ENCODE peak calls at places on chromosomes 6 and 20, in six cellular contexts. One of them, this sample, is unnamed. For H3K4me1, the result is how much of the 10 kb centered on the place peaks cover.

GRCh38 chr6:150144294-150144868 is 1.5 kb downstream of the PPP1R14C start:
- DNase-seq in CD8-positive, alpha-beta T cell: no peak
- DNase-seq in psoas muscle: no peak
- DNase-seq in IMR-90: no peak
- DNase-seq in left ventricle myocardium inferior: no peak
- DNase-seq in fibroblast of lung: peak
- DNase-seq in this sample: no peak

GRCh38 chr20:6562111-6562510 is 205.4 kb upstream of the BMP2 start:
- DNase-seq in CD8-positive, alpha-beta T cell: no peak
- DNase-seq in psoas muscle: no peak
- DNase-seq in IMR-90: peak
- DNase-seq in left ventricle myocardium inferior: no peak
- DNase-seq in fibroblast of lung: peak
- DNase-seq in this sample: no peak

GRCh38 chr20:45965169-45966002 is 6.6 kb downstream of the ZNF335 start:
- DNase-seq in CD8-positive, alpha-beta T cell: no peak
- DNase-seq in psoas muscle: no peak
- DNase-seq in IMR-90: no peak
- DNase-seq in left ventricle myocardium inferior: no peak
- DNase-seq in fibroblast of lung: no peak
- DNase-seq in this sample: no peak

GRCh38 chr6:87702589-87702945 is 534 bp upstream of the AKIRIN2 start:
- DNase-seq in CD8-positive, alpha-beta T cell: no peak
- DNase-seq in psoas muscle: no peak
- DNase-seq in IMR-90: peak
- DNase-seq in left ventricle myocardium inferior: no peak
- DNase-seq in fibroblast of lung: peak
- DNase-seq in this sample: no peak

GRCh38 chr6:33742092-33742491 is 4.6 kb downstream of the IP6K3 start:
- DNase-seq in CD8-positive, alpha-beta T cell: no peak
- DNase-seq in psoas muscle: no peak
- DNase-seq in IMR-90: no peak
- DNase-seq in left ventricle myocardium inferior: no peak
- DNase-seq in fibroblast of lung: no peak
- DNase-seq in this sample: no peak

GRCh38 chr6:54646551-54647300 is 199.8 kb upstream of the FAM83B start:
- DNase-seq in CD8-positive, alpha-beta T cell: no peak
- DNase-seq in psoas muscle: no peak
- DNase-seq in IMR-90: no peak
- DNase-seq in left ventricle myocardium inferior: no peak
- DNase-seq in fibroblast of lung: peak
- DNase-seq in this sample: no peak

GRCh38 chr6:111367393-111368088 is 115.5 kb downstream of the REV3L start:
- DNase-seq in CD8-positive, alpha-beta T cell: no peak
- DNase-seq in psoas muscle: no peak
- DNase-seq in IMR-90: no peak
- DNase-seq in left ventricle myocardium inferior: no peak
- DNase-seq in fibroblast of lung: no peak
- DNase-seq in this sample: no peak

GRCh38 chr20:37237656-37238055 is 24.0 kb downstream of the GHRH start:
- DNase-seq in CD8-positive, alpha-beta T cell: no peak
- DNase-seq in psoas muscle: no peak
- DNase-seq in IMR-90: no peak
- DNase-seq in left ventricle myocardium inferior: no peak
- DNase-seq in fibroblast of lung: no peak
- DNase-seq in this sample: no peak

GRCh38 chr6:89298680-89299450 is 16.2 kb downstream of the GABRR2 start:
- DNase-seq in CD8-positive, alpha-beta T cell: no peak
- DNase-seq in psoas muscle: no peak
- DNase-seq in IMR-90: peak
- DNase-seq in left ventricle myocardium inferior: no peak
- DNase-seq in fibroblast of lung: peak
- DNase-seq in this sample: no peak

GRCh38 chr6:26240157-26240980 is 124.6 kb upstream of the BTN3A2 start:
- DNase-seq in CD8-positive, alpha-beta T cell: peak
- DNase-seq in psoas muscle: no peak
- DNase-seq in IMR-90: peak
- DNase-seq in left ventricle myocardium inferior: peak
- DNase-seq in fibroblast of lung: peak
- DNase-seq in this sample: peak

GRCh38 chr6:7108196-7108963 is 619 bp downstream of the RREB1 start:
- DNase-seq in CD8-positive, alpha-beta T cell: peak
- DNase-seq in psoas muscle: peak
- DNase-seq in IMR-90: peak
- DNase-seq in left ventricle myocardium inferior: peak
- DNase-seq in fibroblast of lung: peak
- DNase-seq in this sample: peak

GRCh38 chr20:44284032-44284431 is 27.0 kb downstream of the FITM2 start:
- DNase-seq in CD8-positive, alpha-beta T cell: no peak
- DNase-seq in psoas muscle: no peak
- DNase-seq in IMR-90: no peak
- DNase-seq in left ventricle myocardium inferior: no peak
- DNase-seq in fibroblast of lung: peak
- DNase-seq in this sample: no peak

GRCh38 chr20:44287272-44288097 is 23.5 kb downstream of the FITM2 start:
- DNase-seq in CD8-positive, alpha-beta T cell: no peak
- DNase-seq in psoas muscle: no peak
- DNase-seq in IMR-90: no peak
- DNase-seq in left ventricle myocardium inferior: peak
- DNase-seq in fibroblast of lung: no peak
- DNase-seq in this sample: no peak

GRCh38 chr20:44291754-44292153 is 19.2 kb downstream of the FITM2 start:
- DNase-seq in CD8-positive, alpha-beta T cell: no peak
- DNase-seq in psoas muscle: no peak
- DNase-seq in IMR-90: no peak
- DNase-seq in left ventricle myocardium inferior: no peak
- DNase-seq in fibroblast of lung: no peak
- DNase-seq in this sample: no peak

DNA sequence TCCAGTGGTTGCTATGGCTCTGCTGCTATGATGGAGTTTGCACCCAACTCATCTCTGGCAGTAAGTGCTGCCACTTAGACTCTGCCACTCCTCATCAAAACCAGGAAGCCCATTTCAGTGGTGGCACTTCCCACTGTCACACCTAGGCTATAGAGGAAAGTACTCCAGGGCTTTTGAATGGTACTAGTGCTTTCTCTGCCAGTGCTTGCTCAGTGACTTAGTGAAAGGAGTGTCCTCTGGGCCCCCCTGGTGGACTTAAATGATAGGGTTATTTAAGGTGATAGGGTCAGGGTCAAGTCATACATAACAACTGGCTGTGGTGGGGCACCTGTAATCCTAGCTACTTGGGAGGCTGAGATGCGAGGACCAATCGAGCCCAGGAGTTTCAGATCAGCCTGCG is 22.8 kb downstream of the FITM2 start:
- DNase-seq in CD8-positive, alpha-beta T cell: no peak
- DNase-seq in psoas muscle: no peak
- DNase-seq in IMR-90: no peak
- DNase-seq in left ventricle myocardium inferior: no peak
- DNase-seq in fibroblast of lung: no peak
- DNase-seq in this sample: no peak
- TF ChIP-seq CTCF in CD8-positive, alpha-beta T cell: no peak
- TF ChIP-seq CTCF in psoas muscle: no peak
- TF ChIP-seq CTCF in IMR-90: no peak
- TF ChIP-seq CTCF in left ventricle myocardium inferior: no peak
- TF ChIP-seq CTCF in fibroblast of lung: no peak
- TF ChIP-seq CTCF in this sample: no peak

DNA sequence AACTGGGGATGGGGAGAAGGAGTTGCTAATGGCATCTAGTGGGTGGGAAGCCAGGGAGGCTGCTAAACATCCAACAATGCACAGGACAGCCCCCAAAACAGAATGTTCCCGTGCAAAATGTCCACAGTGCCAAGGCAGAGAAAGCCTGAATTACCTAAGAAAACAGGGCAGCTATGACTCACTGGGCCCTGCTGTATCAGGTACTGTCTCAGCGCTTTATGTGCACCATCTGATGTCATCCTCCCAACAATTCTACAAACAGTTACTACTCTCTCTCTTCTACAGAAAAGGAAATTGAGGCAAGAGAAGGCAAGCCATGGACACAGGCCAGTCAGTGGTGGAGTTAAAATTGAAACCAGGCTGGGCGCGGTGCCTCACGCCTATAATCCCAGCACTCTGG is 3.1 kb downstream of the YTHDF1 start:
- DNase-seq in CD8-positive, alpha-beta T cell: no peak
- DNase-seq in psoas muscle: no peak
- DNase-seq in IMR-90: no peak
- DNase-seq in left ventricle myocardium inferior: no peak
- DNase-seq in fibroblast of lung: peak
- DNase-seq in this sample: no peak
- H3K4me1 ChIP-seq in CD8-positive, alpha-beta T cell: half or more
- H3K4me1 ChIP-seq in psoas muscle: half or more
- H3K4me1 ChIP-seq in IMR-90: under half
- H3K4me1 ChIP-seq in left ventricle myocardium inferior: half or more
- H3K4me1 ChIP-seq in fibroblast of lung: under half
- H3K4me1 ChIP-seq in this sample: half or more

GRCh38 chr20:47990507-47991132 is 205.3 kb upstream of the SULF2 start:
- DNase-seq in CD8-positive, alpha-beta T cell: no peak
- DNase-seq in psoas muscle: no peak
- DNase-seq in IMR-90: no peak
- DNase-seq in left ventricle myocardium inferior: no peak
- DNase-seq in fibroblast of lung: no peak
- DNase-seq in this sample: no peak
- H3K27ac ChIP-seq in CD8-positive, alpha-beta T cell: no peak
- H3K27ac ChIP-seq in psoas muscle: no peak
- H3K27ac ChIP-seq in IMR-90: no peak
- H3K27ac ChIP-seq in left ventricle myocardium inferior: no peak
- H3K27ac ChIP-seq in fibroblast of lung: no peak
- H3K27ac ChIP-seq in this sample: no peak

GRCh38 chr6:162408805-162409535 is 318.6 kb downstream of the PRKN start:
- DNase-seq in CD8-positive, alpha-beta T cell: no peak
- DNase-seq in psoas muscle: no peak
- DNase-seq in IMR-90: no peak
- DNase-seq in left ventricle myocardium inferior: no peak
- DNase-seq in fibroblast of lung: no peak
- DNase-seq in this sample: no peak
- TF ChIP-seq CTCF in CD8-positive, alpha-beta T cell: no peak
- TF ChIP-seq CTCF in psoas muscle: no peak
- TF ChIP-seq CTCF in IMR-90: no peak
- TF ChIP-seq CTCF in left ventricle myocardium inferior: no peak
- TF ChIP-seq CTCF in fibroblast of lung: no peak
- TF ChIP-seq CTCF in this sample: no peak

GRCh38 chr6:82954351-82954750 is 111.3 kb downstream of the UBE3D start:
- DNase-seq in CD8-positive, alpha-beta T cell: no peak
- DNase-seq in psoas muscle: no peak
- DNase-seq in IMR-90: peak
- DNase-seq in left ventricle myocardium inferior: no peak
- DNase-seq in fibroblast of lung: peak
- DNase-seq in this sample: no peak
- H3K4me1 ChIP-seq in CD8-positive, alpha-beta T cell: under half
- H3K4me1 ChIP-seq in psoas muscle: under half
- H3K4me1 ChIP-seq in IMR-90: under half
- H3K4me1 ChIP-seq in left ventricle myocardium inferior: under half
- H3K4me1 ChIP-seq in fibroblast of lung: under half
- H3K4me1 ChIP-seq in this sample: under half

DNA sequence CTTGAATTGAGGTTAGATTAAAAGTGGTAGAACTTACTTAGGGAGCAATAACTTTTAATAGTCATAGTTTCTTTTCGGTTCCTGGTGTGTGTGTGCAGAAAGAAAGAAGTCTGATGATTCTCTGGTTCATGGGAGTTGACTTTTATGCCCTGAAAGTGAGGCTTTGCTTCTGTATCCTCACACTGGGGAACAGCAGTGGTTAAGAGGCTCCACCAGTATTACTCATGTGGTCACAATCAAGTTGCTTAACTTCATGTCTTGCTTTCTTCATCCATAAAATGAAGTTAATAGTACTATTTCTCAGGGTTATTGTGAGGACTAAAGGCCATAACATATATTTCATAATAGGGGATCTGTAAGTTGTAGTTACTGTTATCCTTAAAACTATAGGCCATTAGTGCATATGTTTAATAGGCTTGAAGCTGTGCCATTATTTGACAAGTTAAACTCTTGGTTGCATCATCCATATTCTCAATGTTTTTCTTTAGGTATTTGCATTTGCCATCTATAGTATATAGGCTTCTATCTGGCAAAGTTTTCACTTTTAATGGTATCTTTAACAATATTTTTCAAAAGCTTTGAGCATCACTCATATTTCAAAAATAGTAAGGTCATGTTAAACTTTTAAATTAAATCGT is 262.4 kb downstream of the PLCB1 start:
- DNase-seq in CD8-positive, alpha-beta T cell: no peak
- DNase-seq in psoas muscle: no peak
- DNase-seq in IMR-90: peak
- DNase-seq in left ventricle myocardium inferior: no peak
- DNase-seq in fibroblast of lung: peak
- DNase-seq in this sample: no peak
- H3K27ac ChIP-seq in CD8-positive, alpha-beta T cell: no peak
- H3K27ac ChIP-seq in psoas muscle: no peak
- H3K27ac ChIP-seq in IMR-90: no peak
- H3K27ac ChIP-seq in left ventricle myocardium inferior: no peak
- H3K27ac ChIP-seq in fibroblast of lung: no peak
- H3K27ac ChIP-seq in this sample: peak

DNA sequence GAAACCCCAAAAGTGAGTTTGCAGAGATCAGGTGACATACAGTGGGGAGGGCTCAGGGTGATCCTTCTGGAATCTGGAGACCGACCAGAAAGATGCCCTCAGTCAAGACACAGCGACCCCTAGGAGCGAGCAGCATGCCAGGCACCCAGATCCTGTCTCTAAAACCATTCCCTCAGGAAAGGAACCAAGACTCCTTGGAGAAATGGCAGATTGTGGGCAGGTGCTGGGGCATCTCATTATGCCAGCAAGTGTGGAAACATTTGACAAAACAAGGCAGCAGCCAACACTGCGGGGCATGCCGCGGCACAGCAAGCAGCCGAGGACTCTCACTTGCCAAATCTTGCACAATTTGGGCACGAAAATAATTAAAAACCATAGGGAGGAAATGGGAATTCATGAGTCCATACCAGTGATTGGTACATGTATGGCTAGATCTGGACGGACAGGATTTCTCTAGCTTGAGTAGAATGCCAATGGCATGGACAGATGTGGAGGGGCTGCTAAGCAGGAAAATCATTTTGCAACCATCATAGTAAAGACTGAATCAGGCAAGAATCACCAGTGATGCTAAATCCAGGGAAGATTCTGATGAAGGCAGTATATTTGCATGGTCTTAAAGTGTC is 76.9 kb downstream of the GINS1 start:
- DNase-seq in CD8-positive, alpha-beta T cell: no peak
- DNase-seq in psoas muscle: no peak
- DNase-seq in IMR-90: no peak
- DNase-seq in left ventricle myocardium inferior: no peak
- DNase-seq in fibroblast of lung: no peak
- DNase-seq in this sample: peak
- TF ChIP-seq CTCF in CD8-positive, alpha-beta T cell: no peak
- TF ChIP-seq CTCF in psoas muscle: no peak
- TF ChIP-seq CTCF in IMR-90: no peak
- TF ChIP-seq CTCF in left ventricle myocardium inferior: no peak
- TF ChIP-seq CTCF in fibroblast of lung: no peak
- TF ChIP-seq CTCF in this sample: no peak